ENCODE peak calls at places on chromosome 14, in nine cellular contexts. K is WTC11, M is left ventricle myocardium inferior, B is HFFc6, C is cardiac fibroblast, A is psoas muscle, R is astrocyte, V is bronchial epithelial cell, Z is type B pancreatic cell. J is an unnamed sample.

GRCh38 chr14:68676511-68676943 is 116.3 kb downstream of the ZFP36L1 start:
- DNase-seq in K (no peak), M (no peak), B (no peak), C (no peak), A (no peak), R (no peak), V (peak; percentile 99), Z (no peak), J (no peak)

GRCh38 chr14:45377201-45377600 is 124.2 kb upstream of the MIS18BP1 start:
- DNase-seq in K (no peak), M (no peak), B (no peak), C (no peak), A (no peak), R (no peak), V (no peak), Z (no peak), J (no peak)

GRCh38 chr14:25350802-25351201 is 300.9 kb upstream of the STXBP6 start:
- DNase-seq in K (no peak), M (no peak), B (no peak), C (no peak), A (peak; percentile 19), R (no peak), V (no peak), Z (no peak), J (no peak)

GRCh38 chr14:93804654-93805053 is 16.4 kb upstream of the PRIMA1 start:
- DNase-seq in K (peak; percentile 78), M (no peak), B (no peak), C (no peak), A (no peak), R (no peak), V (no peak), Z (no peak), J (no peak)

GRCh38 chr14:104864267-104865068 is 600 bp upstream of the CEP170B start:
- DNase-seq in K (peak; percentile 91), M (peak; percentile 23), B (no peak), C (no peak), A (peak; percentile 31), R (no peak), V (peak; percentile 74), Z (peak; percentile 75), J (no peak)

GRCh38 chr14:68403794-68404522 is 388.9 kb downstream of the ZFP36L1 start:
- DNase-seq in K (no peak), M (no peak), B (no peak), C (no peak), A (no peak), R (no peak), V (no peak), Z (no peak), J (no peak)

GRCh38 chr14:81234268-81234667 is 13.5 kb upstream of the GTF2A1 start:
- DNase-seq in K (no peak), M (no peak), B (no peak), C (peak; percentile 25), A (no peak), R (no peak), V (no peak), Z (no peak), J (no peak)

GRCh38 chr14:62143235-62143634 is 381.0 kb downstream of the SNAPC1 start:
- DNase-seq in K (no peak), M (no peak), B (peak; percentile 11), C (peak; percentile 69), A (no peak), R (peak; percentile 88), V (peak; percentile 23), Z (no peak), J (no peak)

GRCh38 chr14:100190126-100190525 is 30.7 kb upstream of the DEGS2 start:
- DNase-seq in K (no peak), M (no peak), B (no peak), C (no peak), A (no peak), R (no peak), V (peak; percentile 50), Z (no peak), J (no peak)

GRCh38 chr14:54699087-54699530 is 132.2 kb downstream of the SAMD4A start:
- DNase-seq in K (no peak), M (peak; percentile 56), B (no peak), C (no peak), A (peak; percentile 52), R (peak; percentile 61), V (no peak), Z (no peak), J (no peak)

GRCh38 chr14:63492391-63492790 is 50.8 kb downstream of the PPP2R5E start:
- DNase-seq in K (no peak), M (no peak), B (peak; percentile 79), C (peak; percentile 64), A (no peak), R (peak; percentile 85), V (peak; percentile 96), Z (no peak), J (no peak)

DNA sequence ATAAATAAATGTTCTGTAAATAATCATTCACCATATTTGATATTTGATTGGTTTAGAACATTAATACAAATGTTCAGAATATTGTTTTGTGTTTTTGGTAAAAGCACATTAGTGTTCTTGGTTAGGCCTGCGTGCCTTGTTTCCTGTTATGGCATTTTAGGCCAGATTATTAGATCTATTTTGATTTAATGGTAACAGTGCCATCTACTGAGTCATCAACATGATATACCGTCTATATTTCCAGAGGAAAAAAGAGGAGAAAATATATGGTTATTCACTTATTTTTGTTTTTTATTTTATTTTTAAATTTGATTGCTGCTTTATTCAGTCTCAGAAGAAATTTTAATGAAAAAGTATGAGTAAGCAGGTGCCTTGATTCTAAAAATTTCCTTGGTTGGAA is 60.3 kb downstream of the GPHN start:
- DNase-seq in K (no peak), M (no peak), B (no peak), C (peak; percentile 28), A (no peak), R (no peak), V (no peak), Z (no peak), J (no peak)
- TF ChIP-seq CTCF in K (no peak), M (peak; percentile 23), B (no peak), C (no peak), A (no peak), R (no peak), V (no peak), Z (no peak), J (no peak)

DNA sequence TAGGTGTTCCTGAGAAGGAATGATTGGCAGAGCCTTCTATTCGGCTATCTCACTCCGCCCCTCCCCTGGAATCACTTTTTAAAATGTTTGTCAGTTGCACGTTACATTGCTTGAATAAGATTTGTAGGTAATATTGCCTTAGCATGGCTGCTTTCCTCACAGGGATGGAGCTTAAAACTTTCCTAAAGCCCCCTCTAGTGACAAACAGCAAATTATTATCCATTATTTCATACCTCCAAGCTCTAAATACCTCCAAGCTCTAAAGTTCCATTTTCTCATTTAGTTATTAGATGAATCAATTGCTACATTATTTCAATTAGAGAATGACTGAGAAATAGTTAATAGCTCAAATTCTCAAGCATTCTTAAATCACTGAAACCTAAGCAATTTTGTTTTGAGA is 5.1 kb upstream of the SPATA7 start:
- DNase-seq in K (no peak), M (no peak), B (no peak), C (peak; percentile 42), A (no peak), R (peak; percentile 2), V (peak; percentile 29), Z (no peak), J (peak; percentile 12)
- TF ChIP-seq CTCF in K (no peak), M (peak; percentile 27), B (peak; percentile 34), C (peak; percentile 16), A (no peak), R (peak; percentile 19), V (peak; percentile 10), Z (peak; percentile 44), J (no peak)

GRCh38 chr14:85250369-85250768 is 279.6 kb upstream of the FLRT2 start:
- DNase-seq in K (peak; percentile 43), M (no peak), B (no peak), C (no peak), A (no peak), R (no peak), V (no peak), Z (no peak), J (no peak)

GRCh38 chr14:85248881-85249635 is 280.9 kb upstream of the FLRT2 start:
- DNase-seq in K (peak; percentile 11), M (no peak), B (no peak), C (peak; percentile 43), A (no peak), R (no peak), V (peak; percentile 37), Z (no peak), J (no peak)

GRCh38 chr14:85252011-85252410 is 277.9 kb upstream of the FLRT2 start:
- DNase-seq in K (no peak), M (no peak), B (peak; percentile 67), C (peak; percentile 77), A (no peak), R (peak; percentile 60), V (peak; percentile 95), Z (no peak), J (no peak)

GRCh38 chr14:85257287-85257686 is 272.7 kb upstream of the FLRT2 start:
- DNase-seq in K (no peak), M (no peak), B (no peak), C (no peak), A (no peak), R (no peak), V (no peak), Z (no peak), J (no peak)

GRCh38 chr14:85254718-85255117 is 275.2 kb upstream of the FLRT2 start:
- DNase-seq in K (no peak), M (no peak), B (no peak), C (no peak), A (no peak), R (no peak), V (no peak), Z (no peak), J (no peak)
- TF ChIP-seq CTCF in K (no peak), M (no peak), B (no peak), C (no peak), A (no peak), R (no peak), V (no peak), Z (no peak), J (no peak)

GRCh38 chr14:76426161-76426696 is 50.3 kb downstream of the ESRRB start:
- DNase-seq in K (no peak), M (no peak), B (no peak), C (no peak), A (no peak), R (no peak), V (no peak), Z (no peak), J (no peak)

GRCh38 chr14:76421662-76422061 is 45.7 kb downstream of the ESRRB start:
- DNase-seq in K (peak; percentile 32), M (no peak), B (no peak), C (no peak), A (no peak), R (no peak), V (no peak), Z (no peak), J (no peak)

GRCh38 chr14:76422662-76423061 is 46.7 kb downstream of the ESRRB start:
- DNase-seq in K (no peak), M (no peak), B (no peak), C (no peak), A (no peak), R (no peak), V (no peak), Z (no peak), J (no peak)

GRCh38 chr14:76423534-76423933 is 47.6 kb downstream of the ESRRB start:
- DNase-seq in K (no peak), M (no peak), B (no peak), C (no peak), A (no peak), R (no peak), V (no peak), Z (no peak), J (no peak)

DNA sequence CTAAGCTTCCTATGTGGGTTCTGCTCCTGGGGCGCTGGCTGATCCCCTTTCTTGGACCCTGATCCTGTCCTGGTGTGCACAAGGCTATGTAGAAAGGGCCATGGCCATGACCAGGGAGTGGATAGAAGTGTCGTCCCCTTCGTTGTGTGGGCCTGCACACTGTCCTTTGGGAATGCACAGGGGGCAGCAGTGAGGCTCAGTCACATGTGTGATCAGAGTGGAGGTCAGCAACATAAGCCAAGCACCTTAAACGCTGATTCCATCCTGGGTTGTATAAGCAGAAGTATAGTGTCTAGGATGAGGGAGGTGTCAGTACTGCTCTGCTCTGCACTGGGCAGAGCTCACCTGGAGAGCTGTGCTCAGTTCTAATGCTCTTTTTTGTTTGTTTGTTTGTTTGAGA is 48.4 kb downstream of the ESRRB start:
- DNase-seq in K (peak; percentile 42), M (no peak), B (no peak), C (no peak), A (no peak), R (no peak), V (no peak), Z (no peak), J (no peak)
- TF ChIP-seq CTCF in K (no peak), M (no peak), B (no peak), C (no peak), A (no peak), R (no peak), V (no peak), Z (no peak), J (no peak)

J was measured in GM20000.